ENCODE peak calls at places on chromosome 16, in four cellular contexts. W, F, E and U are unnamed samples.

GRCh38 chr16:65154321-65154720 is 32.5 kb upstream of the CDH11 start:
- DNase-seq in W (no peak), F (no peak), E (no peak), U (peak)

GRCh38 chr16:84794626-84795025 is 25.2 kb upstream of the CRISPLD2 start:
- DNase-seq in W (no peak), F (no peak), E (no peak), U (no peak)

GRCh38 chr16:84029297-84030096 is 13.1 kb downstream of the SLC38A8 start:
- DNase-seq in W (no peak), F (no peak), E (no peak), U (no peak)

GRCh38 chr16:29745853-29746345 is at the start of gene C16orf54:
- DNase-seq in W (no peak), F (peak), E (no peak), U (no peak)

GRCh38 chr16:66742409-66742808 is 9.0 kb downstream of the DYNC1LI2 start:
- DNase-seq in W (no peak), F (no peak), E (no peak), U (no peak)

GRCh38 chr16:88705076-88705684 is 1.0 kb downstream of the RNF166 start:
- DNase-seq in W (no peak), F (no peak), E (no peak), U (no peak)

GRCh38 chr16:86566966-86567700 is 504 bp downstream of the FOXC2 start:
- DNase-seq in W (no peak), F (no peak), E (no peak), U (peak)

GRCh38 chr16:80570106-80570478 is 29.3 kb downstream of the DYNLRB2 start:
- DNase-seq in W (no peak), F (no peak), E (no peak), U (no peak)

GRCh38 chr16:47511882-47512281 is 50.8 kb downstream of the PHKB start:
- DNase-seq in W (no peak), F (no peak), E (no peak), U (peak)

GRCh38 chr16:1906846-1907165 is 11.4 kb downstream of the HS3ST6 start:
- DNase-seq in W (no peak), F (no peak), E (no peak), U (no peak)

GRCh38 chr16:21166561-21166961 is 8.1 kb downstream of the LDAF1 start:
- DNase-seq in W (peak), F (no peak), E (no peak), U (no peak)

GRCh38 chr16:86783626-86784266 is 205.4 kb downstream of the FOXL1 start:
- DNase-seq in W (no peak), F (no peak), E (no peak), U (no peak)

GRCh38 chr16:80004113-80004512 is 403.6 kb upstream of the MAF start:
- DNase-seq in W (no peak), F (no peak), E (no peak), U (no peak)

GRCh38 chr16:57468346-57468745 is 5.9 kb downstream of the POLR2C start:
- DNase-seq in W (no peak), F (no peak), E (no peak), U (no peak)

GRCh38 chr16:77564791-77565390 is 130.1 kb upstream of the ADAMTS18 start:
- DNase-seq in W (no peak), F (no peak), E (no peak), U (no peak)

GRCh38 chr16:69727916-69728270 is 1.5 kb upstream of the NQO1 start:
- DNase-seq in W (no peak), F (no peak), E (no peak), U (no peak)

GRCh38 chr16:17002557-17002956 is 468.2 kb downstream of the XYLT1 start:
- DNase-seq in W (no peak), F (no peak), E (no peak), U (no peak)

GRCh38 chr16:81542609-81543570 is 98.3 kb downstream of the CMIP start:
- DNase-seq in W (no peak), F (no peak), E (peak), U (no peak)

GRCh38 chr16:75432828-75433731 is at the start of gene CFDP1:
- DNase-seq in W (peak), F (peak), E (peak), U (peak)

GRCh38 chr16:75429621-75430403 is 3.5 kb downstream of the CFDP1 start:
- DNase-seq in W (no peak), F (no peak), E (no peak), U (no peak)

DNA sequence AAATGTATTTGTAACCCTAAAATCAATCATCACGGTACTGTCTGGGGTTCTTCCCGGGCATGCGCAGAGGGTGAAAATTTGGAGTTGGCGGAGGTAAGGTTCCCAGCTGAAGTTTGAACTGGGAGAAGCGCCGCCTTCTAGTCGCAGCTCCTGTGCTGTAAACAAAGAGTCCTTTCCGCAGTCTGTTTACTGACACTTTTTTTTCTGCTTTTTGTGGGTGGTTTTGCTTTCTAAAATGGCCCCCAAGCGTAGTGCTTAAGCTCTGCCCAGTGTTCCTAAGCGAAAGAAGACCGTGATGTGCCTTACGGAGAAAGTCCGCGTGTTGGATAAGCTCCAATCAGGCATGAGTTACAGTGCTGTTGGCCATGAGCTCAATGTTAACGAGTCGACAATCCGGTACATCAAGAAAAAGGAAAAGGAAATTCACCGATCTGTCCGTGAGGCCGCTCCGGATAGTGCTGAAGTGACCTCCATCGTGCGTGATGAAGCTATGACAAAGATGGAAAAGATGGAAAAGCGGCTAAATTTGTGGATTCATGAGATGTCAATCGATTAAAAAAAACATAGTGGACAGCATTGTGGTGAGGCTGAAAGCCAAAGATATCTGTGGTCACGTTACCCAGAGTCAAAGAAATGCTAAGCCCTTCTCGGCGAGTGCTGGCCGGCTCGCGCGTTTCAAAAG is 570 bp upstream of the CFDP1 start:
- DNase-seq in W (peak), F (no peak), E (peak), U (peak)
- TF ChIP-seq TCF7 in W (no peak), F (no peak), E (no peak), U (no peak)

GRCh38 chr16:10932959-10933710 is 9.1 kb downstream of the DEXI start:
- DNase-seq in W (no peak), F (no peak), E (no peak), U (no peak)

GRCh38 chr16:10930755-10931093 is 11.5 kb downstream of the DEXI start:
- DNase-seq in W (no peak), F (no peak), E (no peak), U (no peak)

GRCh38 chr16:10931977-10932632 is 10.2 kb downstream of the DEXI start:
- DNase-seq in W (no peak), F (no peak), E (no peak), U (no peak)

GRCh38 chr16:10929853-10930754 is 12.2 kb downstream of the DEXI start:
- DNase-seq in W (no peak), F (no peak), E (no peak), U (no peak)

GRCh38 chr16:10931133-10931532 is 11.1 kb downstream of the DEXI start:
- DNase-seq in W (no peak), F (no peak), E (no peak), U (no peak)
- TF ChIP-seq ETV6 in W (no peak), F (no peak), E (no peak), U (no peak)

DNA sequence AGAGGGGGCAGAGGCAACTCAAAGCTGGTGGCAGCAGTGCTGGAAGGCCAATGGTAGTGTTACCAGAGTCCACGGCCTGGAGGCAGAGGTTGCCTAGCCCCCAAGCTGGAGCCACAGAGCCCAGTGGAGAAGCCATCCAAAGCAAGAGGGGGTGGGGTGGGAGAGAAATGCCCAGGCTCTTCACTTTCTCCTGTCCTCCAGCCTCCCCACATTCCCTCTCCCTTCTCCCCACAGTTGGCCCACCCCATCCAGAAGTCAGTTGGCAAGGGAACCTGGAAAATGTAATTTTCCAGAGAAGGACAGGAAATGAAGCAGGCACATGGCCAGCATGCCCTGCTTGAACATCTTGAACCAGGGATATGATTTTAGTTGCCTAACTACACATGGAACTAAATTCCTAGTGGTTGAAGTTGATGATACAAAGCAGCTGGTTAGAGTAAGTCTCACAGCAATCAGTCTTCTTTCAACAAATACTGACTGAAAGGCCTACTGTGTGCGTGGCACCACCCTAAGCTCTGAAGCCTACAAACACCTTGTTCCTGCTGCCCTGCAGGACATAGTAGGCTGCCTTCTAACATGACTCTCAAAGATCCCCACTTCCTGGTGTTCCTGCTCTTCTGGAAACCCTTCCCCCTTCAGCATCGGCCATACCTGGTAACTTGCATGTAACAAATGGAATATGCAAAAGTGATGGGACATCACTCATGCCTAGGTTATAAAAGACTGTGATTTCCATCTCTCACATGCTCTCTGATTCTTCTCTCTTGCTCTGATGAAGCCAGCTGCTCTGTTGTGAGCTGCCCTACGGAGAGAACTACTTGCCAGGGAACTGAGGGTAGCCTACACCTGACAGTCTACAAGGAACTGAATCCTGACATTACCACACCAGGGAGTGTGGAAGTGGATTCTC is 73.1 kb upstream of the IRX6 start:
- DNase-seq in W (no peak), F (no peak), E (no peak), U (no peak)
- TF ChIP-seq TCF7 in W (no peak), F (no peak), E (no peak), U (no peak)

DNA sequence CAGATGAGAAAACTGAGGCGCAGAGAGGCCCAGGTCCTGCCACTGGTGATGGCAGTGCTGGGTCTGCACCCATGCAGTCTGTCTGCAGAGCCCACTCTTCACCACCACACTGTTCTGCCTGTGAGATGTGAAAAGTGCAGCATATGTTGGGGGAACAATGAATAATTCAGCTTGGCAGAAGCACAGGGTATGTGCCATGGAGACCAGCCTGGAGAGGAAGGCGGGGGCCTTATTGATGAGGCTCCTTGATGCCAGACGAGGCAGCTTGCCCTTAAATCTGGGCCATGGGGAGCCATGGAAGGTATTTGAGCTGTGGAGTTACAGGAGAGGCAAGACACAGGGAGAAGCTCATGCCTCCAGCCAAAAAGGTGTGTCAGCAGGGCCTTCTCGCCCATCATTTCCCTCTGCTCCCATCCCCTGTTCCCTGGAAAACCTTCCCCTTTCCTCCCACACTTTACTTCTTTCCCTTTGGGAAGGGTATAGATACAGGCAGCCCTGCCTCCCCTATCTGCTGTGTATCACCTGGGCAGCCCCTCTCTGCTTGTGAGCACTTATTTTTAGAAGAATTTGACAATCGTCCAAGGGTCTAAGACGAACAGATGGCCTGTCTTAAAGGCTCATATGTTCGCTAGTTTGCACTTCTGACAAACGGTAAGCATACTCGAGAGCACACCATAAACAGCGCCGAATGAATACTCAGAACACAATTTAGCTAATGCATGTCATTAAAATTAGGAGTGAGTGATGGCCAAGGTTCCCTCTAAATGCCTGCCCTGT is 124.8 kb downstream of the C16orf78 start:
- DNase-seq in W (no peak), F (no peak), E (no peak), U (no peak)
- TF ChIP-seq ETV6 in W (no peak), F (no peak), E (no peak), U (no peak)

GRCh38 chr16:27921134-27921533 is 142.4 kb downstream of the GSG1L start:
- DNase-seq in W (no peak), F (no peak), E (no peak), U (no peak)

GRCh38 chr16:27922433-27922832 is 141.1 kb downstream of the GSG1L start:
- DNase-seq in W (no peak), F (no peak), E (no peak), U (peak)

GRCh38 chr16:27918755-27919154 is 144.8 kb downstream of the GSG1L start:
- DNase-seq in W (no peak), F (no peak), E (no peak), U (no peak)

GRCh38 chr16:27917953-27918352 is 145.6 kb downstream of the GSG1L start:
- DNase-seq in W (no peak), F (no peak), E (no peak), U (no peak)

DNA sequence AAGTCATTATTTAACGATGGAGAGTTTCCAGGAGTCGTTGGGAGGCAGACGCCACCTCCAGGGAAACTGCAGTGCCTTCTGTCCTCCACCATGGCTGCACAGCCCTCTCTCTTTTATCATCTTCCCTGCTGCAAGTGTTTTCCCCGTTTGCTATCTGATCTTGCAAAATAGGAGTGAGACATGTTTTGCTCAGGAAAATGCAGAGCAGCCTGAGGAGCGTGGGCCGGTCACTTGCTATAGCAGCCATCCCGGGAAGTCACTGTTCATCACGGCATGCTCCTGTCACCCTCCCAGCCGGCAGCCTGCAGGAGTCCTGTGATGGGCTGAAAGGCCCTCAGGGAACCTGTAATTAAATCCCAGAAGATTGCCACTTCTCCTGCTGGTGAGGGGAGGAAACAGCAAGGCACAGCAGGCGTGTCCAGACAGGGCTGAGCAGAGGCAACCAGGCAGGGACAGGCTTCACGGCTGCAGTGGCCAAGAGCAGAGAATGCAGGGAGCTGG is 143.1 kb downstream of the GSG1L start:
- DNase-seq in W (no peak), F (no peak), E (peak), U (peak)
- TF ChIP-seq TCF7 in W (no peak), F (no peak), E (no peak), U (no peak)